ENCODE peak calls at places on chromosome 17, in nine cellular contexts. One of them, this sample, is unnamed.

GRCh38 chr17:78250891-78251772 is 19.7 kb downstream of the TMEM235 start:
- DNase-seq in GM23338: peak; percentile 93
- DNase-seq in CD4-positive, alpha-beta memory T cell: peak; percentile 80
- DNase-seq in astrocyte: peak; percentile 51
- DNase-seq in brain microvascular endothelial cell: peak; percentile 60
- DNase-seq in Peyer's patch: peak; percentile 90
- DNase-seq in naive thymus-derived CD4-positive, alpha-beta T cell: peak; percentile 76
- DNase-seq in Panc1: peak; percentile 55
- DNase-seq in CD8-positive, alpha-beta memory T cell: peak; percentile 81
- DNase-seq in this sample: peak; percentile 89

GRCh38 chr17:29215717-29216116 is 30.9 kb upstream of the CRYBA1 start:
- DNase-seq in GM23338: no peak
- DNase-seq in CD4-positive, alpha-beta memory T cell: no peak
- DNase-seq in astrocyte: peak; percentile 59
- DNase-seq in brain microvascular endothelial cell: peak; percentile 24
- DNase-seq in Peyer's patch: no peak
- DNase-seq in naive thymus-derived CD4-positive, alpha-beta T cell: no peak
- DNase-seq in Panc1: no peak
- DNase-seq in CD8-positive, alpha-beta memory T cell: no peak
- DNase-seq in this sample: no peak

GRCh38 chr17:259341-259976 is 78.0 kb upstream of the DOC2B start:
- DNase-seq in GM23338: peak; percentile 84
- DNase-seq in CD4-positive, alpha-beta memory T cell: no peak
- DNase-seq in astrocyte: no peak
- DNase-seq in brain microvascular endothelial cell: no peak
- DNase-seq in Peyer's patch: no peak
- DNase-seq in naive thymus-derived CD4-positive, alpha-beta T cell: no peak
- DNase-seq in Panc1: no peak
- DNase-seq in CD8-positive, alpha-beta memory T cell: no peak
- DNase-seq in this sample: no peak

GRCh38 chr17:79933863-79934652 is 94.8 kb upstream of the CBX4 start:
- DNase-seq in GM23338: no peak
- DNase-seq in CD4-positive, alpha-beta memory T cell: no peak
- DNase-seq in astrocyte: no peak
- DNase-seq in brain microvascular endothelial cell: no peak
- DNase-seq in Peyer's patch: peak; percentile 81
- DNase-seq in naive thymus-derived CD4-positive, alpha-beta T cell: no peak
- DNase-seq in Panc1: no peak
- DNase-seq in CD8-positive, alpha-beta memory T cell: no peak
- DNase-seq in this sample: no peak

GRCh38 chr17:67506966-67507365 is 129.9 kb downstream of the PITPNC1 start:
- DNase-seq in GM23338: no peak
- DNase-seq in CD4-positive, alpha-beta memory T cell: no peak
- DNase-seq in astrocyte: peak; percentile 89
- DNase-seq in brain microvascular endothelial cell: peak; percentile 94
- DNase-seq in Peyer's patch: no peak
- DNase-seq in naive thymus-derived CD4-positive, alpha-beta T cell: no peak
- DNase-seq in Panc1: no peak
- DNase-seq in CD8-positive, alpha-beta memory T cell: no peak
- DNase-seq in this sample: no peak

GRCh38 chr17:40726919-40727318 is 23.4 kb upstream of the KRT24 start:
- DNase-seq in GM23338: peak; percentile 47
- DNase-seq in CD4-positive, alpha-beta memory T cell: peak; percentile 11
- DNase-seq in astrocyte: no peak
- DNase-seq in brain microvascular endothelial cell: no peak
- DNase-seq in Peyer's patch: no peak
- DNase-seq in naive thymus-derived CD4-positive, alpha-beta T cell: no peak
- DNase-seq in Panc1: no peak
- DNase-seq in CD8-positive, alpha-beta memory T cell: peak; percentile 2
- DNase-seq in this sample: peak; percentile 23

GRCh38 chr17:29661220-29661619 is 38.5 kb upstream of the CORO6 start:
- DNase-seq in GM23338: no peak
- DNase-seq in CD4-positive, alpha-beta memory T cell: no peak
- DNase-seq in astrocyte: no peak
- DNase-seq in brain microvascular endothelial cell: no peak
- DNase-seq in Peyer's patch: no peak
- DNase-seq in naive thymus-derived CD4-positive, alpha-beta T cell: no peak
- DNase-seq in Panc1: no peak
- DNase-seq in CD8-positive, alpha-beta memory T cell: no peak
- DNase-seq in this sample: no peak

GRCh38 chr17:57402691-57403090 is 146.4 kb downstream of the MSI2 start:
- DNase-seq in GM23338: no peak
- DNase-seq in CD4-positive, alpha-beta memory T cell: no peak
- DNase-seq in astrocyte: no peak
- DNase-seq in brain microvascular endothelial cell: no peak
- DNase-seq in Peyer's patch: no peak
- DNase-seq in naive thymus-derived CD4-positive, alpha-beta T cell: no peak
- DNase-seq in Panc1: no peak
- DNase-seq in CD8-positive, alpha-beta memory T cell: no peak
- DNase-seq in this sample: no peak

GRCh38 chr17:57431415-57431814 is 175.1 kb downstream of the MSI2 start:
- DNase-seq in GM23338: no peak
- DNase-seq in CD4-positive, alpha-beta memory T cell: no peak
- DNase-seq in astrocyte: no peak
- DNase-seq in brain microvascular endothelial cell: no peak
- DNase-seq in Peyer's patch: no peak
- DNase-seq in naive thymus-derived CD4-positive, alpha-beta T cell: no peak
- DNase-seq in Panc1: no peak
- DNase-seq in CD8-positive, alpha-beta memory T cell: no peak
- DNase-seq in this sample: no peak

GRCh38 chr17:44110823-44111633 is 12.4 kb downstream of the HDAC5 start:
- DNase-seq in GM23338: peak; percentile 95
- DNase-seq in CD4-positive, alpha-beta memory T cell: peak; percentile 39
- DNase-seq in astrocyte: peak; percentile 71
- DNase-seq in brain microvascular endothelial cell: peak; percentile 80
- DNase-seq in Peyer's patch: peak; percentile 95
- DNase-seq in naive thymus-derived CD4-positive, alpha-beta T cell: peak; percentile 49
- DNase-seq in Panc1: no peak
- DNase-seq in CD8-positive, alpha-beta memory T cell: peak; percentile 65
- DNase-seq in this sample: peak; percentile 39

GRCh38 chr17:3879181-3879580 is 13.7 kb downstream of the CAMKK1 start:
- DNase-seq in GM23338: no peak
- DNase-seq in CD4-positive, alpha-beta memory T cell: no peak
- DNase-seq in astrocyte: peak; percentile 66
- DNase-seq in brain microvascular endothelial cell: peak; percentile 35
- DNase-seq in Peyer's patch: no peak
- DNase-seq in naive thymus-derived CD4-positive, alpha-beta T cell: no peak
- DNase-seq in Panc1: no peak
- DNase-seq in CD8-positive, alpha-beta memory T cell: no peak
- DNase-seq in this sample: no peak

GRCh38 chr17:9183297-9183696 is 162.0 kb downstream of the NTN1 start:
- DNase-seq in GM23338: no peak
- DNase-seq in CD4-positive, alpha-beta memory T cell: no peak
- DNase-seq in astrocyte: no peak
- DNase-seq in brain microvascular endothelial cell: no peak
- DNase-seq in Peyer's patch: no peak
- DNase-seq in naive thymus-derived CD4-positive, alpha-beta T cell: no peak
- DNase-seq in Panc1: no peak
- DNase-seq in CD8-positive, alpha-beta memory T cell: peak; percentile 6
- DNase-seq in this sample: no peak

GRCh38 chr17:64920026-64920418 is 744 bp upstream of the LRRC37A3 start:
- DNase-seq in GM23338: peak; percentile 28
- DNase-seq in CD4-positive, alpha-beta memory T cell: no peak
- DNase-seq in astrocyte: no peak
- DNase-seq in brain microvascular endothelial cell: no peak
- DNase-seq in Peyer's patch: no peak
- DNase-seq in naive thymus-derived CD4-positive, alpha-beta T cell: no peak
- DNase-seq in Panc1: no peak
- DNase-seq in CD8-positive, alpha-beta memory T cell: no peak
- DNase-seq in this sample: no peak

GRCh38 chr17:56680676-56681075 is 87.2 kb downstream of the NOG start:
- DNase-seq in GM23338: no peak
- DNase-seq in CD4-positive, alpha-beta memory T cell: no peak
- DNase-seq in astrocyte: peak; percentile 39
- DNase-seq in brain microvascular endothelial cell: no peak
- DNase-seq in Peyer's patch: no peak
- DNase-seq in naive thymus-derived CD4-positive, alpha-beta T cell: no peak
- DNase-seq in Panc1: no peak
- DNase-seq in CD8-positive, alpha-beta memory T cell: no peak
- DNase-seq in this sample: no peak

DNA sequence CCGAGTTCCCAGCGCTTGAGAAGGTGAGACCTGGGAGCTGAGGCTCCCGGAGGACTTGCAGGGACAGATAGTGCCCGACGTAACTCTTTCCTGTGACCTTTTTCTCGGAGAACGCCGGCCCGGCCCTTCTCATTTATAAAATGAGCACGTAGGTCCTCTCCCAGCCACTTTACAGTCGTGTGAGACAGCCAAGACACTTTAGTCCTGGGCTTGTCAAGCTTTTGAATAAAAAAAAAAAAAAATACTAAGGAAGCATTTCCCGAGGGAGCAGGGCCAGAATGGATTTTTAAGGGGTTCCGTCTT is 241 bp downstream of the DRC3 start:
- DNase-seq in GM23338: no peak
- DNase-seq in CD4-positive, alpha-beta memory T cell: no peak
- DNase-seq in astrocyte: no peak
- DNase-seq in brain microvascular endothelial cell: no peak
- DNase-seq in Peyer's patch: no peak
- DNase-seq in naive thymus-derived CD4-positive, alpha-beta T cell: no peak
- DNase-seq in Panc1: no peak
- DNase-seq in CD8-positive, alpha-beta memory T cell: no peak
- DNase-seq in this sample: no peak
- H3K27me3 ChIP-seq in GM23338: no peaks in the 10 kb centered on the region
- H3K27me3 ChIP-seq in CD4-positive, alpha-beta memory T cell: no peaks in the 10 kb centered on the region
- H3K27me3 ChIP-seq in astrocyte: no peaks in the 10 kb centered on the region
- H3K27me3 ChIP-seq in brain microvascular endothelial cell: no peaks in the 10 kb centered on the region
- H3K27me3 ChIP-seq in Peyer's patch: no peaks in the 10 kb centered on the region
- H3K27me3 ChIP-seq in naive thymus-derived CD4-positive, alpha-beta T cell: no peaks in the 10 kb centered on the region
- H3K27me3 ChIP-seq in Panc1: no peaks in the 10 kb centered on the region
- H3K27me3 ChIP-seq in CD8-positive, alpha-beta memory T cell: no peaks in the 10 kb centered on the region
- H3K27me3 ChIP-seq in this sample: no peaks in the 10 kb centered on the region

DNA sequence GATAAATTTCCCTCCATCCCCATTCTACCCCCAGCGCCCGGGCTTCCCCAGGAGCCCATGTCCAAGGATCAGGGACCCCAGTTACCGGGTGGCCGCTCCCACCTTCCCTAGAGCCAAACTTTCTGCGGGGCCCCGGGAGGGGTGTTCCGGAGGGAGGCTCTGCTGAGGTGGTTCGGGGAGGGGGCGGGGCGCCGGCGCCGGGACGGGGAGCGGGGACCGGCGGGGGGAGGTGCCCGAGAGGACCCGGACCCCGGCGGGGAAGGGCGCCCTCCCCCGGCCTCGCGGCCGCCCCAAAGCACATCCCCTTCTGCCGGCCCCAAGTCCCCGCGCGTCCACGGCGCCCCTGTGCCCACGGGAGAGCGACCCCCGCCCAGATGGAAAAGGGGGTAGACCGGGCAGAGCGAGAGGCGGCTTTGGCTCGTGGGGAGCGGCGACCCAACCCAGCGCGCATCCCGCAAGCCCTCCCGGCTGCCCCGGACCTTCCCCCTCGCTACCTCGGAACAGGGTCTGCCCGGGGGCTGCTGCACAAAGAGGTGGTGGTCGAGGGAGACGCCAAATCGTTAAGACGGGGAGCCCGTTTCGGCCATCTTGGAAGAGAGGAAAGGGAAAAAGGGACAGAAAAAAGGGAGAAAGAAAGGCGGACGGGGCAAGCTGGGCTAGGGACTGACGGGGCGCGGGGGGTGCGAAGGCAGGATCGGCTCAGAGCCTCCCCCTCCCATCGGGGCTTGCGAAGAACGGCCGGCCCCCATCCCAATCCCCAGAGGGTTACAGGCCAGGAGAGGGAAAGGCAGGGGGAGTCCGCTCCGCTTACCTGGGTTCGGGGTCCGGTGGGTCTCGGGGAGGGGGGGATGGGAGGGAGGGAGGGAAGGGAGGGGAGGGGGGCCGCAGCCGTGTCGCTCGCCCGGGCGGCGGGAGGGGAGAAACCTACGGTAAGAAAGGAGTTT is 479 bp downstream of the PCGF2 start:
- DNase-seq in GM23338: peak; percentile 55
- DNase-seq in CD4-positive, alpha-beta memory T cell: no peak
- DNase-seq in astrocyte: no peak
- DNase-seq in brain microvascular endothelial cell: no peak
- DNase-seq in Peyer's patch: peak; percentile 61
- DNase-seq in naive thymus-derived CD4-positive, alpha-beta T cell: no peak
- DNase-seq in Panc1: no peak
- DNase-seq in CD8-positive, alpha-beta memory T cell: no peak
- DNase-seq in this sample: no peak
- H3K27ac ChIP-seq in GM23338: peak overlapping the region; percentile 97
- H3K27ac ChIP-seq in CD4-positive, alpha-beta memory T cell: no peak overlapping the region
- H3K27ac ChIP-seq in astrocyte: peak overlapping the region; percentile 61
- H3K27ac ChIP-seq in brain microvascular endothelial cell: peak overlapping the region; percentile 50
- H3K27ac ChIP-seq in Peyer's patch: peak overlapping the region; percentile 91
- H3K27ac ChIP-seq in naive thymus-derived CD4-positive, alpha-beta T cell: no peak overlapping the region
- H3K27ac ChIP-seq in Panc1: peak overlapping the region; percentile 83
- H3K27ac ChIP-seq in CD8-positive, alpha-beta memory T cell: peak overlapping the region; percentile 38
- H3K27ac ChIP-seq in this sample: no peak overlapping the region

GRCh38 chr17:49003557-49004511 is 6.6 kb downstream of the IGF2BP1 start:
- DNase-seq in GM23338: peak; percentile 75
- DNase-seq in CD4-positive, alpha-beta memory T cell: no peak
- DNase-seq in astrocyte: no peak
- DNase-seq in brain microvascular endothelial cell: no peak
- DNase-seq in Peyer's patch: no peak
- DNase-seq in naive thymus-derived CD4-positive, alpha-beta T cell: no peak
- DNase-seq in Panc1: no peak
- DNase-seq in CD8-positive, alpha-beta memory T cell: no peak
- DNase-seq in this sample: no peak
- H3K4me3 ChIP-seq in GM23338: peak overlapping the region; percentile 78
- H3K4me3 ChIP-seq in CD4-positive, alpha-beta memory T cell: no peak overlapping the region
- H3K4me3 ChIP-seq in astrocyte: peak overlapping the region; percentile 55
- H3K4me3 ChIP-seq in brain microvascular endothelial cell: peak overlapping the region; percentile 61
- H3K4me3 ChIP-seq in Peyer's patch: no peak overlapping the region
- H3K4me3 ChIP-seq in naive thymus-derived CD4-positive, alpha-beta T cell: no peak overlapping the region
- H3K4me3 ChIP-seq in Panc1: peak overlapping the region; percentile 57
- H3K4me3 ChIP-seq in CD8-positive, alpha-beta memory T cell: no peak overlapping the region
- H3K4me3 ChIP-seq in this sample: no peak overlapping the region

GRCh38 chr17:49373115-49373514 is 11.1 kb upstream of the ZNF652 start:
- DNase-seq in GM23338: no peak
- DNase-seq in CD4-positive, alpha-beta memory T cell: no peak
- DNase-seq in astrocyte: no peak
- DNase-seq in brain microvascular endothelial cell: no peak
- DNase-seq in Peyer's patch: no peak
- DNase-seq in naive thymus-derived CD4-positive, alpha-beta T cell: no peak
- DNase-seq in Panc1: no peak
- DNase-seq in CD8-positive, alpha-beta memory T cell: no peak
- DNase-seq in this sample: no peak

GRCh38 chr17:49369089-49369488 is 7.0 kb upstream of the ZNF652 start:
- DNase-seq in GM23338: no peak
- DNase-seq in CD4-positive, alpha-beta memory T cell: no peak
- DNase-seq in astrocyte: no peak
- DNase-seq in brain microvascular endothelial cell: no peak
- DNase-seq in Peyer's patch: peak; percentile 2
- DNase-seq in naive thymus-derived CD4-positive, alpha-beta T cell: no peak
- DNase-seq in Panc1: no peak
- DNase-seq in CD8-positive, alpha-beta memory T cell: no peak
- DNase-seq in this sample: no peak

GRCh38 chr17:49371178-49371834 is 9.3 kb upstream of the ZNF652 start:
- DNase-seq in GM23338: peak; percentile 98
- DNase-seq in CD4-positive, alpha-beta memory T cell: no peak
- DNase-seq in astrocyte: no peak
- DNase-seq in brain microvascular endothelial cell: no peak
- DNase-seq in Peyer's patch: peak; percentile 36
- DNase-seq in naive thymus-derived CD4-positive, alpha-beta T cell: no peak
- DNase-seq in Panc1: no peak
- DNase-seq in CD8-positive, alpha-beta memory T cell: no peak
- DNase-seq in this sample: no peak

GRCh38 chr17:49372428-49372827 is 10.4 kb upstream of the ZNF652 start:
- DNase-seq in GM23338: no peak
- DNase-seq in CD4-positive, alpha-beta memory T cell: no peak
- DNase-seq in astrocyte: no peak
- DNase-seq in brain microvascular endothelial cell: no peak
- DNase-seq in Peyer's patch: peak; percentile 47
- DNase-seq in naive thymus-derived CD4-positive, alpha-beta T cell: no peak
- DNase-seq in Panc1: no peak
- DNase-seq in CD8-positive, alpha-beta memory T cell: no peak
- DNase-seq in this sample: no peak

GRCh38 chr17:49369760-49370159 is 7.7 kb upstream of the ZNF652 start:
- DNase-seq in GM23338: no peak
- DNase-seq in CD4-positive, alpha-beta memory T cell: no peak
- DNase-seq in astrocyte: no peak
- DNase-seq in brain microvascular endothelial cell: no peak
- DNase-seq in Peyer's patch: no peak
- DNase-seq in naive thymus-derived CD4-positive, alpha-beta T cell: no peak
- DNase-seq in Panc1: no peak
- DNase-seq in CD8-positive, alpha-beta memory T cell: no peak
- DNase-seq in this sample: no peak
- H3K27me3 ChIP-seq in GM23338: no peaks in the 10 kb centered on the region
- H3K27me3 ChIP-seq in CD4-positive, alpha-beta memory T cell: no peaks in the 10 kb centered on the region
- H3K27me3 ChIP-seq in astrocyte: no peaks in the 10 kb centered on the region
- H3K27me3 ChIP-seq in brain microvascular endothelial cell: no peaks in the 10 kb centered on the region
- H3K27me3 ChIP-seq in Peyer's patch: no peaks in the 10 kb centered on the region
- H3K27me3 ChIP-seq in naive thymus-derived CD4-positive, alpha-beta T cell: no peaks in the 10 kb centered on the region
- H3K27me3 ChIP-seq in Panc1: no peaks in the 10 kb centered on the region
- H3K27me3 ChIP-seq in CD8-positive, alpha-beta memory T cell: no peaks in the 10 kb centered on the region
- H3K27me3 ChIP-seq in this sample: no peaks in the 10 kb centered on the region